ENCODE peak calls at places on chromosomes 6 and 20, in nine cellular contexts. U, F, V, Z, N, H, E, A and Y are unnamed samples.

GRCh38 chr20:61437280-61438206 is 185.5 kb downstream of the CDH4 start:
- DNase-seq in N (peak), E (peak), A (no peak), U (no peak), Z (no peak), V (peak), H (no peak), F (peak), Y (peak)

GRCh38 chr20:23995905-23996666 is 7.5 kb upstream of the GGTLC1 start:
- DNase-seq in N (no peak), U (peak), F (peak), E (peak), A (peak), V (peak), H (peak), Z (peak), Y (peak)

GRCh38 chr6:13378669-13379590 is 50.6 kb upstream of the TBC1D7 start:
- DNase-seq in E (peak), H (no peak), U (no peak), A (peak), V (no peak), N (no peak), F (no peak), Z (no peak), Y (no peak)

GRCh38 chr20:36311141-36311853 is 5.2 kb downstream of the DLGAP4 start:
- DNase-seq in V (no peak), Z (no peak), A (no peak), F (no peak), E (no peak), H (peak), N (no peak), U (no peak), Y (peak)

GRCh38 chr20:41222299-41222698 is 85.0 kb downstream of the PLCG1 start:
- DNase-seq in F (no peak), H (no peak), E (no peak), Z (no peak), N (no peak), A (no peak), V (no peak), U (no peak), Y (peak)

GRCh38 chr6:7673063-7673536 is 52.8 kb upstream of the BMP6 start:
- DNase-seq in E (peak), N (peak), F (peak), V (peak), U (peak), H (peak), Z (peak), A (no peak), Y (peak)

GRCh38 chr6:20416567-20417345 is 15.1 kb downstream of the E2F3 start:
- DNase-seq in H (no peak), A (no peak), Z (no peak), E (no peak), U (no peak), F (peak), V (no peak), N (no peak), Y (no peak)

GRCh38 chr6:73695619-73696421 is at the start of gene CD109:
- DNase-seq in F (peak), N (peak), Z (peak), A (no peak), H (peak), U (peak), E (peak), V (peak), Y (peak)

GRCh38 chr6:113111550-113111949 is 745.6 kb upstream of the MARCKS start:
- DNase-seq in H (no peak), N (no peak), Z (no peak), E (no peak), V (no peak), A (no peak), F (no peak), U (no peak), Y (no peak)
- H2AFZ ChIP-seq in H (no peak), N (no peak), Z (no peak), E (no peak), V (no peak), A (no peak), F (no peak), U (no peak), Y (no peak)

GRCh38 chr6:135260612-135261011 is 79.5 kb downstream of the MYB start:
- DNase-seq in A (no peak), E (no peak), F (no peak), V (no peak), N (no peak), Z (no peak), U (no peak), H (no peak), Y (no peak)

GRCh38 chr6:135261872-135262725 is 81.0 kb downstream of the MYB start:
- DNase-seq in E (peak), A (no peak), U (no peak), N (no peak), F (no peak), Z (no peak), V (no peak), H (no peak), Y (no peak)

GRCh38 chr6:135256866-135257265 is 75.8 kb downstream of the MYB start:
- DNase-seq in F (no peak), V (no peak), A (no peak), U (no peak), N (no peak), H (peak), Z (no peak), E (no peak), Y (no peak)

GRCh38 chr6:135257641-135258405 is 76.7 kb downstream of the MYB start:
- DNase-seq in Z (no peak), N (no peak), F (no peak), A (peak), E (no peak), H (peak), U (no peak), V (no peak), Y (no peak)

DNA sequence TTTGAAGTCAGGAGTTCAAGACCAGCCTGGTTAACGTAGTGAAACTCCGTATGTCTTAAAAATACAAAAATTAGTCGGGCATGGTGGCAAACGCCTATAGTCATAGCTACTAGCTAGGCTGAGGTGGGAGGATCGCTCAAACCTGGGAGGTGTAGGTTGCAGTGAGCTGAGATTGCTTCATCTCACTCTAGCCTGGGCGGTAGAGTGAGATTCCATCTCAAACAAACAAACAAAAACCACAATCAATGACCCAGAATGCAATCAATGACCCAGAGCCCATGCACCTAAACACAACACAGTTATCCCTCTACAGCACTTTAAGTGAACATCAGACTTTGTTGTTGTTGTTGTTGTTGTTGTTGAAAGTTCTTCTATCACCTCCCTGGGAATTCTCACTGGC is 77.9 kb downstream of the MYB start:
- DNase-seq in U (no peak), F (no peak), E (no peak), Z (no peak), V (no peak), H (no peak), A (no peak), N (no peak), Y (no peak)
- H2AFZ ChIP-seq in U (no peak), F (no peak), E (peak), Z (no peak), V (no peak), H (no peak), A (no peak), N (no peak), Y (no peak)

DNA sequence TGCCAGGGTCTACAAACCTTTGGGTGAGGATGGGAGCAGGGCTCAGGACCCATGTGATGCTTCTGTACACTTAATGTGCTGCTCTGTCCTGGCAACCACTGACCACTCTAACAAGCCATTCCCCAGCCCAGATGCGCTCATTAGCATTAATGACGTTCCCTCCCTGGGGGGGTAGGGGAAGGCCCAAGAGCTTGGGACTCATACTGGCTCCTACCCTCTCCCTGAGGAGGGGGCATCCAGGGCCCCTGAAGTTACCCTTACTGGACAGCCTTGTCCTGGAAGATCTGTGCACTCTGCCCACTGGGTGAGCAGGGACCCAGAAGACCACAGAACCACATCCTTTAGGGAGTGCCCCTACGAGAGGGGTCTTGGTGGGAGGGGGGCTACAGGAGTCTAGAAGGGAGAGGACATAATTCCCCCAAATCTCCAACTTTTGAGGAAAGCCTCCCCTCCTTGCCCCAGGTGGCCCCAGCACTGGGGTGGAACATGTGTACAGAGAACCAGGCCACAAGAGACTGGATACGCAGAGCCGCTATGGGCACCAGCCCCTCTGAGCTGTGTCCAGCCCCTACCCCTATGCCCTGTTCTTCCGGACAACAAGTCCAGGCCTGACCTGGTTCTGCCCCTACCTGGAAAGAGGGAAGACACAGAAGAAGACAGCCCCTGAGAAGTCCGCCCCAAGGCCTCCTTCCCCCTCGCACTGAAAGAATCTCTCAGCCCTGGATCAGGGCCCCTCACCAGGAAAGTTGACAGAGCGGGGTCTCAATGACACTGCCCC is 1.4 kb downstream of the TEAD3 start:
- DNase-seq in E (no peak), U (no peak), Z (no peak), V (peak), A (no peak), H (peak), F (no peak), N (peak), Y (peak)
- H2AFZ ChIP-seq in E (no peak), U (no peak), Z (no peak), V (peak), A (no peak), H (peak), F (no peak), N (no peak), Y (no peak)

GRCh38 chr6:9522101-9522500 is 892.8 kb downstream of the TFAP2A start:
- DNase-seq in E (no peak), A (no peak), V (no peak), H (no peak), N (no peak), F (no peak), U (no peak), Z (no peak), Y (no peak)

GRCh38 chr6:9521152-9521530 is 893.7 kb downstream of the TFAP2A start:
- DNase-seq in H (no peak), A (no peak), E (no peak), Z (no peak), N (no peak), F (no peak), U (no peak), V (no peak), Y (no peak)

GRCh38 chr6:9517806-9518205 is 897.1 kb downstream of the TFAP2A start:
- DNase-seq in F (no peak), E (no peak), U (no peak), H (no peak), Z (no peak), A (no peak), V (no peak), N (no peak), Y (no peak)

GRCh38 chr6:9518433-9518832 is 896.4 kb downstream of the TFAP2A start:
- DNase-seq in Z (no peak), U (no peak), H (no peak), V (no peak), E (no peak), A (no peak), N (no peak), F (no peak), Y (no peak)

DNA sequence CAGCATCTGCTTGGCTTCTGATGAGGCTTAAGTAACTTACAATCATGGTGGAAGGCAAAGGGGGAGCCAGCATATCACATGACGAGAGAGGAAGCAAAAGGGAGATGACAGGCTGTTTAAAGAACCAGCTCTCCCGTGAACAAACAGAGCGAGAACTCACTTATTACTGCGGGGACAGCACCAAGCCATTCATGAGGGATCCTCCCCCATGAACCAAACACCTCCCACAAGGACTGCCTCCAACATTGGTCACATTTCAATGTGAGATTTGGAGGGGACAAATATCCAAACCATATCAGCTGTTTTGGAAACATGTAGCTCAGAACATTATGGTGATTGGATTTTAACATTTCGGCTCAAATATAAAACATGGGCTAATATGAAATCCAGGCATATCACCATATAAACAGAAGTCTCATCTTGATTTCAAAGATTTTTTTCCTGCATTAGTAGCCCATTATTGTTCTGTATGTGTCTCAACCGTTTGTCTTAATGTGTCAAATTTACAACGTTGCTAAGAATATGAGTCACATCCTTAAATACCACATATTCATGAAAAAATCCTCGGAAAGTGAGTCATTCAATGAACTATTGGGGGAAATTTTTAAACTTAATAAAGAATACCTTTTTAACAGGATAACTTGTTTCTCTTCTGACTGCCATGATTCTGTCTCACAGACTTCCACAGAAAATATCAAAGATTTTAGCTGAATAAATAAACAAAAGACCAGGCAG is 894.3 kb downstream of the TFAP2A start:
- DNase-seq in Z (no peak), U (peak), E (no peak), H (no peak), F (no peak), V (peak), A (no peak), N (peak), Y (peak)
- H2AFZ ChIP-seq in Z (no peak), U (no peak), E (no peak), H (peak), F (peak), V (peak), A (no peak), N (peak), Y (no peak)

DNA sequence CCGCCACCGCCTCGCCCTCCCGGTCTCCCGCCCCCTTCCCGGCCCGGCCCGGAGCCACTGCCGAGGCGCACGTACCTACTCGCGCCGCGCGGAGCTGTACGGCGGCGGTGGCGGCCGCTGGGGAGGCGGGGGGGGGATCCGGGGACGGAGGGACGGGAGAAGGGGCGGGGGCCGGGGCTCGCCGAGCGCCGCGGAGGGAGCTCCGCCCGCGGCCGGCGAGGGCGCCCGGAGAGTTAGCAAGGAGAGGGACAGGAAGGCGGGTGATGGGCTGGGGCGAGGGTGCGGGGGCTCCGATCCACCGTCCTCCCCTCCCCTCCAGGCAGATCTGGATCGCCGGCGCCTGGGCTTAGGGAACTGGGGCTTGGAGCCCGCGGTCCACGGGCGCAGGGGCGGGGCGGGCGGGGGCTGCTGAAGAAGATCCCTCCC is 548 bp upstream of the TMEM74B start:
- DNase-seq in H (no peak), E (peak), F (peak), Z (no peak), N (no peak), A (no peak), V (no peak), U (no peak), Y (no peak)
- H2AFZ ChIP-seq in H (no peak), E (peak), F (peak), Z (no peak), N (no peak), A (no peak), V (peak), U (peak), Y (no peak)